ENCODE peak calls at places on chromosome 9, in five cellular contexts. A, O, B, L and X are unnamed samples.

GRCh38 chr9:95641591-95641990 is 124.8 kb upstream of the PTCH1 start:
- DNase-seq in A (no peak), B (no peak), O (peak), L (no peak), X (no peak)

GRCh38 chr9:114745108-114745848 is 60.6 kb downstream of the TNFSF15 start:
- DNase-seq in O (peak), B (peak), L (no peak), A (no peak), X (no peak)

GRCh38 chr9:121840838-121841760 is 189.7 kb downstream of the DAB2IP start:
- DNase-seq in A (peak), O (no peak), L (no peak), B (no peak), X (no peak)

GRCh38 chr9:32899181-32899580 is 102.2 kb downstream of the APTX start:
- DNase-seq in B (no peak), A (no peak), O (peak), L (no peak), X (no peak)

GRCh38 chr9:86557063-86557766 is 203.0 kb upstream of the TUT7 start:
- DNase-seq in B (peak), A (no peak), L (no peak), O (peak), X (no peak)

GRCh38 chr9:4489919-4490704 is at the start of gene SLC1A1:
- DNase-seq in L (peak), O (peak), A (no peak), B (peak), X (no peak)

GRCh38 chr9:121331992-121332685 is 37.9 kb downstream of the STOM start:
- DNase-seq in L (no peak), B (no peak), A (no peak), O (peak), X (no peak)

GRCh38 chr9:69546265-69546664 is 125.9 kb downstream of the APBA1 start:
- DNase-seq in A (no peak), B (peak), O (peak), L (no peak), X (no peak)

GRCh38 chr9:134870746-134871667 is 9.6 kb upstream of the FCN2 start:
- DNase-seq in O (no peak), L (no peak), A (peak), B (no peak), X (no peak)

GRCh38 chr9:19934301-19934868 is 145.5 kb upstream of the SLC24A2 start:
- DNase-seq in L (no peak), O (peak), A (no peak), B (peak), X (no peak)

GRCh38 chr9:29285818-29286217 is 1712.5 kb upstream of the C9orf72 start:
- DNase-seq in B (peak), A (no peak), L (no peak), O (peak), X (no peak)

GRCh38 chr9:105296889-105297288 is 52.4 kb downstream of the SLC44A1 start:
- DNase-seq in A (no peak), L (no peak), O (peak), B (peak), X (no peak)

DNA sequence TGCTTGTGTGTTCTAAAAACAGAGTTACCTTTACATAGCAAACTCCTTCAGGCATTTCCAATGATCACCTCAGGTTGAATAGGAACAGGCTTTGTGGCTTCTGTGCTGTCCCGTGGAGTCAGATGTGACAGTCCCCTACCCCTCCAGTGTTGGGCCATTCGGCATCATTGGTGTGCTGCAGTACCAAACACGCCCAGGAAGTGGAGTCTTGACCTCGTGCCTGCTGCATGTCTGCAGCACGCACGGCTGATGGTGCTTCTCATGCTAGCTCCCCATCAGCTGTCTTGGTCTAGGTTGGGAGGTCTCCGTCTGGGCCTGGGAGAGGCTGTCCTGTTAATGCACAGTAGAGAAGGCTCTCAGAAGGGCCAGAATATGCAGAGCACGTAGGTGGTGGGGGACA is 42.5 kb upstream of the PHF2 start:
- DNase-seq in L (no peak), B (no peak), O (no peak), A (no peak), X (no peak)
- TF ChIP-seq CTCF in L (no peak), B (no peak), O (no peak), A (no peak), X (no peak)

DNA sequence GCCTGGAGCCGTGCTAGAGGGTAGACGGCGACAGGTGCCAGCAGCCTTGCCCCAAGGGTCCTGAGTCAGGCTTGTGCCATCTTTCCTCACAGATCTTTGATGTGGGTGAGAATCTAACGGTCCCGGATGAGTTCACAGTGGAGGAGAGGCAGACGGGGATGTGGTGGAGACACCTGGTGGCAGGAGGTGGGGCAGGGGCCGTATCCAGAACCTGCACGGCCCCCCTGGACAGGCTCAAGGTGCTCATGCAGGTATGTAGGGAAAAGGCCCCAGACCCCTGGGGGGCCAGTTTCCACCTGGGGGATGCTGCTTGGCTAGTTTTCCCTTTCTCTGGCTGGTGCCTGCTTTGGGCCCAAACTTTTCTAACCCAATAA is 24.0 kb downstream of the PTGES2 start:
- DNase-seq in A (no peak), O (no peak), B (no peak), L (no peak), X (no peak)
- TF ChIP-seq CTCF in A (peak), O (no peak), B (peak), L (no peak), X (no peak)

GRCh38 chr9:23160491-23160890 is 665.5 kb downstream of the ELAVL2 start:
- DNase-seq in B (no peak), O (no peak), A (no peak), L (no peak), X (no peak)
- TF ChIP-seq CTCF in B (no peak), O (no peak), A (no peak), L (no peak), X (no peak)

GRCh38 chr9:14373319-14373632 is 59.3 kb upstream of the NFIB start:
- DNase-seq in L (no peak), B (peak), O (peak), A (no peak), X (no peak)

GRCh38 chr9:14373726-14374125 is 59.8 kb upstream of the NFIB start:
- DNase-seq in O (no peak), B (no peak), A (no peak), L (no peak), X (no peak)

GRCh38 chr9:14369011-14369410 is 55.1 kb upstream of the NFIB start:
- DNase-seq in L (no peak), B (no peak), A (no peak), O (no peak), X (no peak)

GRCh38 chr9:14372437-14373318 is 58.7 kb upstream of the NFIB start:
- DNase-seq in L (peak), B (peak), O (peak), A (no peak), X (no peak)
- TF ChIP-seq CTCF in L (no peak), B (no peak), O (no peak), A (no peak), X (no peak)

DNA sequence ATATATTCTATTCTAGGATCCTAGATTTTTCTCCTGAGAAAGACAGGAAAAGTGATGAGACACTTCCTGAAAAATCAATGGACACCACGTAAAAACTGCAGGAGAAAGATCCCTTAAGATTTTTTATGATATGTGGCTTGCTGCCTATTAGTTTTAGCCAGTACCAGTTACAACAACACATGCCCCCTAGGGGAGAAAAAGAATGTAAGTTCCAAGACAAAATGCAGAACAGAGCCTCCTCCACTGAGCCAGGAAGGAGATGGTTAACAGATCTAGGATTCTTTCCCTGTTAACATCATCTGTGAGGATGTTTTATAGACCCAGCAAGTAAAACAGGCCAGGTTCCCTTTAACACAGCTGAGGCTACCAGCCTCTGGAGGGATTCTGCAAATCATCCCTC is 574.7 kb downstream of the TLE4 start:
- DNase-seq in O (peak), B (peak), A (no peak), L (no peak), X (no peak)
- TF ChIP-seq CTCF in O (no peak), B (peak), A (peak), L (no peak), X (no peak)

GRCh38 chr9:112379177-112380101 is 469 bp upstream of the HSDL2 start:
- DNase-seq in O (peak), L (peak), A (peak), B (peak), X (peak)
- TF ChIP-seq CTCF in O (no peak), L (no peak), A (peak), B (no peak), X (no peak)

GRCh38 chr9:136773386-136774044 is 9.2 kb upstream of the LCN15 start:
- DNase-seq in O (peak), L (no peak), B (no peak), A (no peak), X (no peak)
- TF ChIP-seq CTCF in O (no peak), L (no peak), B (no peak), A (no peak), X (no peak)

GRCh38 chr9:92769276-92769675 is 4.6 kb upstream of the BICD2 start:
- DNase-seq in A (no peak), L (no peak), B (no peak), O (no peak), X (no peak)
- TF ChIP-seq CTCF in A (no peak), L (no peak), B (no peak), O (no peak), X (no peak)

GRCh38 chr9:137227853-137228514 is 682 bp downstream of the RNF224 start:
- DNase-seq in L (no peak), B (no peak), A (no peak), O (no peak), X (no peak)
- TF ChIP-seq CTCF in L (no peak), B (no peak), A (no peak), O (no peak), X (no peak)